ENCODE peak calls at places on chromosomes 16 and 17, in four cellular contexts. S, Y, M and A are unnamed samples.

GRCh38 chr17:63498621-63499195 is 21.8 kb downstream of the ACE start:
- DNase-seq in S (no peak), Y (no peak), M (no peak), A (no peak)

GRCh38 chr16:72689851-72690250 is 358.1 kb downstream of the ZFHX3 start:
- DNase-seq in S (no peak), Y (no peak), M (no peak), A (no peak)

GRCh38 chr16:31439519-31439918 is 3.1 kb downstream of the ZNF843 start:
- DNase-seq in S (no peak), Y (no peak), M (no peak), A (no peak)

GRCh38 chr16:67606632-67607031 is 38.3 kb upstream of the CARMIL2 start:
- DNase-seq in S (no peak), Y (no peak), M (no peak), A (no peak)

GRCh38 chr17:5973410-5973809 is 96.8 kb upstream of the WSCD1 start:
- DNase-seq in S (no peak), Y (no peak), M (no peak), A (no peak)

GRCh38 chr17:7260601-7261376 is 1.5 kb downstream of the CLDN7 start:
- DNase-seq in S (peak; percentile 64), Y (peak; percentile 42), M (no peak), A (no peak)

GRCh38 chr16:2529061-2529931 is 1.9 kb downstream of the CEMP1 start:
- DNase-seq in S (no peak), Y (no peak), M (no peak), A (no peak)

GRCh38 chr16:68444058-68444657 is 4.2 kb downstream of the SMPD3 start:
- DNase-seq in S (no peak), Y (no peak), M (no peak), A (no peak)

GRCh38 chr17:32157225-32157624 is 14.9 kb downstream of the RHOT1 start:
- DNase-seq in S (no peak), Y (no peak), M (no peak), A (no peak)

GRCh38 chr16:27642753-27643152 is 92.8 kb downstream of the KATNIP start:
- DNase-seq in S (no peak), Y (no peak), M (no peak), A (no peak)

GRCh38 chr16:72836985-72837384 is 210.9 kb downstream of the ZFHX3 start:
- DNase-seq in S (no peak), Y (no peak), M (no peak), A (no peak)

GRCh38 chr17:10702574-10702973 is 5.2 kb downstream of the ADPRM start:
- DNase-seq in S (no peak), Y (no peak), M (no peak), A (no peak)

GRCh38 chr17:41784207-41784744 is 2.2 kb downstream of the JUP start:
- DNase-seq in S (peak; percentile 53), Y (no peak), M (no peak), A (no peak)

GRCh38 chr17:49414271-49414621 is 436 bp downstream of the PHB1 start:
- DNase-seq in S (no peak), Y (no peak), M (no peak), A (no peak)

GRCh38 chr17:29718446-29719039 is 95.8 kb upstream of the CORO6 start:
- DNase-seq in S (no peak), Y (no peak), M (no peak), A (no peak)

GRCh38 chr16:20954574-20954973 is 54.0 kb downstream of the LYRM1 start:
- DNase-seq in S (no peak), Y (no peak), M (no peak), A (no peak)

GRCh38 chr17:57889892-57890856 is 40.3 kb upstream of the MRPS23 start:
- DNase-seq in S (peak; percentile 82), Y (no peak), M (no peak), A (no peak)

GRCh38 chr16:23148513-23149266 is 562 bp downstream of the USP31 start:
- DNase-seq in S (peak; percentile 66), Y (peak; percentile 45), M (no peak), A (no peak)

GRCh38 chr17:71269201-71269600 is 851.6 kb upstream of the SOX9 start:
- DNase-seq in S (no peak), Y (no peak), M (no peak), A (no peak)

GRCh38 chr17:50052822-50053653 is 2.9 kb upstream of the ITGA3 start:
- DNase-seq in S (peak; percentile 68), Y (no peak), M (no peak), A (no peak)

GRCh38 chr17:82370471-82371332 is 863 bp upstream of the UTS2R start:
- DNase-seq in S (no peak), Y (no peak), M (no peak), A (no peak)

GRCh38 chr16:10355589-10355988 is 30.3 kb upstream of the ATF7IP2 start:
- DNase-seq in S (no peak), Y (no peak), M (no peak), A (no peak)

GRCh38 chr17:9022553-9023388 is 1.5 kb downstream of the NTN1 start:
- DNase-seq in S (no peak), Y (no peak), M (no peak), A (no peak)

GRCh38 chr16:89006036-89006752 is 29.2 kb upstream of the CBFA2T3 start:
- DNase-seq in S (no peak), Y (no peak), M (no peak), A (no peak)

GRCh38 chr17:28701987-28702751 is 9.5 kb downstream of the PROCA1 start:
- DNase-seq in S (no peak), Y (no peak), M (no peak), A (no peak)

GRCh38 chr16:88768041-88768876 is 16.8 kb downstream of the PIEZO1 start:
- DNase-seq in S (no peak), Y (no peak), M (no peak), A (no peak)

GRCh38 chr17:5555254-5555653 is 29.1 kb downstream of the NLRP1 start:
- DNase-seq in S (no peak), Y (no peak), M (no peak), A (no peak)